ENCODE peak calls at places on chromosomes 3 and 15, in nine cellular contexts. B is adrenal gland; O is astrocyte of the spinal cord; J is AG04450; P is CD8-positive, alpha-beta T cell; A is HepG2; G is mesendoderm; D is tibial nerve; L is psoas muscle. C is an unnamed sample.

GRCh38 chr3:9402410-9403228 is 5.2 kb downstream of the SETD5 start:
- DNase-seq in B (no peak), O (peak), J (no peak), P (no peak), A (peak), G (peak), D (no peak), L (no peak), C (no peak)

GRCh38 chr15:55389276-55389631 is 18.9 kb downstream of the CCPG1 start:
- DNase-seq in B (no peak), O (peak), J (no peak), P (no peak), A (no peak), G (no peak), D (no peak), L (no peak), C (no peak)

GRCh38 chr15:77623878-77624524 is 8.7 kb downstream of the LINGO1 start:
- DNase-seq in B (no peak), O (no peak), J (no peak), P (no peak), A (no peak), G (no peak), D (no peak), L (no peak), C (no peak)

GRCh38 chr3:127791221-127791913 is 30.9 kb downstream of the MGLL start:
- DNase-seq in B (no peak), O (peak), J (peak), P (no peak), A (no peak), G (peak), D (no peak), L (no peak), C (no peak)

GRCh38 chr15:46848704-46849103 is 868.6 kb upstream of the SEMA6D start:
- DNase-seq in B (no peak), O (peak), J (no peak), P (no peak), A (no peak), G (no peak), D (no peak), L (no peak), C (no peak)

GRCh38 chr3:48428863-48429415 is 947 bp downstream of the PLXNB1 start:
- DNase-seq in B (peak), O (no peak), J (no peak), P (no peak), A (no peak), G (peak), D (peak), L (peak), C (no peak)

GRCh38 chr15:57329582-57330367 is 46.5 kb upstream of the CGNL1 start:
- DNase-seq in B (no peak), O (no peak), J (no peak), P (no peak), A (no peak), G (no peak), D (no peak), L (no peak), C (no peak)

GRCh38 chr15:45442497-45443135 is 64.3 kb upstream of the GATM start:
- DNase-seq in B (no peak), O (peak), J (no peak), P (no peak), A (no peak), G (no peak), D (no peak), L (no peak), C (no peak)

GRCh38 chr3:160023476-160023875 is 34.8 kb downstream of the IL12A start:
- DNase-seq in B (no peak), O (peak), J (no peak), P (no peak), A (no peak), G (no peak), D (no peak), L (no peak), C (no peak)

GRCh38 chr3:128549283-128550112 is 56.5 kb upstream of the GATA2 start:
- DNase-seq in B (peak), O (peak), J (peak), P (no peak), A (peak), G (peak), D (no peak), L (peak), C (no peak)

GRCh38 chr3:23600178-23600577 is 205.6 kb upstream of the UBE2E1 start:
- DNase-seq in B (no peak), O (peak), J (peak), P (no peak), A (no peak), G (no peak), D (no peak), L (no peak), C (no peak)

GRCh38 chr3:58473275-58473674 is 18.6 kb upstream of the KCTD6 start:
- DNase-seq in B (no peak), O (no peak), J (no peak), P (no peak), A (no peak), G (peak), D (no peak), L (no peak), C (no peak)

GRCh38 chr3:58469096-58469495 is 22.8 kb upstream of the KCTD6 start:
- DNase-seq in B (no peak), O (no peak), J (no peak), P (no peak), A (no peak), G (no peak), D (no peak), L (no peak), C (no peak)

GRCh38 chr3:58474348-58474911 is 17.5 kb upstream of the KCTD6 start:
- DNase-seq in B (no peak), O (no peak), J (no peak), P (no peak), A (peak), G (no peak), D (no peak), L (no peak), C (no peak)

GRCh38 chr3:58470363-58471024 is 21.4 kb upstream of the KCTD6 start:
- DNase-seq in B (no peak), O (no peak), J (no peak), P (no peak), A (peak), G (no peak), D (no peak), L (no peak), C (no peak)

GRCh38 chr3:58471025-58471887 is 20.6 kb upstream of the KCTD6 start:
- DNase-seq in B (peak), O (peak), J (peak), P (peak), A (peak), G (peak), D (no peak), L (no peak), C (no peak)
- H3K4me3 ChIP-seq in B (no peak), O (no peak), J (no peak), P (no peak), A (peak), G (no peak), D (no peak), L (no peak), C (peak)

GRCh38 chr15:85408270-85408746 is 27.9 kb downstream of the AKAP13 start:
- DNase-seq in B (no peak), O (no peak), J (no peak), P (no peak), A (no peak), G (no peak), D (no peak), L (no peak), C (no peak)
- H3K4me3 ChIP-seq in B (no peak), O (no peak), J (no peak), P (no peak), A (no peak), G (no peak), D (no peak), L (no peak), C (no peak)

GRCh38 chr15:38559908-38560307 is 4.7 kb downstream of the RASGRP1 start:
- DNase-seq in B (no peak), O (no peak), J (no peak), P (no peak), A (no peak), G (peak), D (no peak), L (no peak), C (no peak)

GRCh38 chr15:38560456-38560926 is 4.1 kb downstream of the RASGRP1 start:
- DNase-seq in B (no peak), O (no peak), J (no peak), P (no peak), A (no peak), G (no peak), D (no peak), L (no peak), C (no peak)

GRCh38 chr15:38563723-38564519 is 693 bp downstream of the RASGRP1 start:
- DNase-seq in B (peak), O (peak), J (no peak), P (peak), A (no peak), G (peak), D (peak), L (peak), C (peak)

GRCh38 chr15:38564557-38565286 is at the start of gene RASGRP1:
- DNase-seq in B (no peak), O (peak), J (no peak), P (peak), A (peak), G (peak), D (no peak), L (peak), C (peak)

DNA sequence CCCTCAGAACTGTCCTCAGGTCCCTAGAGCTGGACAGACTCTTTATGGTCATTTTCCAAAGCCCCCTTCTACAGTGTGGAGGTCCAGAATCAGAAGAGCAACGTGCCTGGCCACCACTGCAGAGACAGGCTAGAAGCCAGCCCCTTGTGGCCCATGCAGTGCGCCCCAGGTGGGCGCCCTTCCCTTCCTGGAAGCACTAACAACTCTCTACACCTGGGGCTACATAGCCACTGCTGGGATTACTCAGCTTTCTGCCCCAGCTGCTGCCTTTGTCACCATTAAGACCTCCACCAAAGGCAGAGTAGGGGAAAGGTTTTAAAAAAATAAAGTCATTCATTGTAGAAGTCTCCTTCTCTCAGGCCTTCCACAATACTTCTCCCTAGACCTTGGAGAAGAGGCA is 2.3 kb downstream of the RASGRP1 start:
- DNase-seq in B (no peak), O (no peak), J (no peak), P (no peak), A (no peak), G (peak), D (no peak), L (no peak), C (no peak)
- H3K4me3 ChIP-seq in B (no peak), O (no peak), J (no peak), P (peak), A (no peak), G (no peak), D (no peak), L (no peak), C (peak)

GRCh38 chr3:162992741-162993140 is 1496.1 kb downstream of the OTOL1 start:
- DNase-seq in B (no peak), O (no peak), J (no peak), P (no peak), A (no peak), G (no peak), D (no peak), L (no peak), C (no peak)
- H3K4me3 ChIP-seq in B (no peak), O (no peak), J (no peak), P (no peak), A (no peak), G (no peak), D (no peak), L (no peak), C (no peak)

GRCh38 chr3:150469931-150470740 is 62.0 kb downstream of the TSC22D2 start:
- DNase-seq in B (no peak), O (peak), J (no peak), P (no peak), A (no peak), G (no peak), D (no peak), L (no peak), C (no peak)
- H3K4me3 ChIP-seq in B (no peak), O (no peak), J (peak), P (no peak), A (no peak), G (no peak), D (no peak), L (no peak), C (no peak)

GRCh38 chr3:171776411-171776810 is 33.9 kb downstream of the PLD1 start:
- DNase-seq in B (no peak), O (no peak), J (no peak), P (no peak), A (peak), G (no peak), D (no peak), L (no peak), C (no peak)
- H3K4me3 ChIP-seq in B (no peak), O (no peak), J (no peak), P (no peak), A (no peak), G (no peak), D (no peak), L (no peak), C (no peak)

GRCh38 chr3:39809181-39809994 is at the start of gene MYRIP:
- DNase-seq in B (peak), O (no peak), J (no peak), P (no peak), A (peak), G (peak), D (no peak), L (peak), C (no peak)
- H3K4me3 ChIP-seq in B (peak), O (peak), J (no peak), P (no peak), A (peak), G (peak), D (peak), L (peak), C (no peak)

DNA sequence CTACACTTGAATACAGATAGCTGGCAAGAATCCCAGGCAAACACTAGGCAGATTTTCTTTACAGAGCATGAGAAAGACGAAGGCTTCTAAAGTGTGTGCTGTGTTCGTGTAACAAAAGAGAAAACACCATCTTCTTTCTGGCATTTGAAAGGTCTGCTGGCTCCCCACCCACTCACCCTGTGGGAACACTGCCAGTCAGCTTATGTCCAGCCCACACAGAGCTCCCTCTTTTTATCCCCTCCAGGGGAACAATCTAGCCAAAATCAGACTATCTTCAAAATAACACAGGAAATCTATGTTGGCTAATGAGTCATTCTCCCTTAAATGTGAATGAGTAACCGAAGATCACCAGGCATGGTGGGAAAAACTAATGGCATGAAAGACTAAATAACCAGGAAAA is 45.6 kb upstream of the PAQR5 start:
- DNase-seq in B (no peak), O (peak), J (peak), P (no peak), A (no peak), G (no peak), D (no peak), L (no peak), C (no peak)
- H3K4me3 ChIP-seq in B (no peak), O (no peak), J (peak), P (no peak), A (no peak), G (no peak), D (no peak), L (no peak), C (no peak)

C was measured in naive thymus-derived CD4-positive, alpha-beta T cell.